ENCODE peak calls at places on chromosome 5, in eight cellular contexts. One of them, this sample, is unnamed.

GRCh38 chr5:79133121-79133656 is 21.6 kb downstream of the BHMT start:
- DNase-seq in fibroblast of lung: peak; percentile 78
- DNase-seq in gastrocnemius medialis: no peak
- DNase-seq in pancreas: no peak
- DNase-seq in body of pancreas: no peak
- DNase-seq in cardiac muscle cell: peak; percentile 68
- DNase-seq in A549: no peak
- DNase-seq in HCT116: peak; percentile 45
- DNase-seq in this sample: no peak

GRCh38 chr5:911601-912000 is 18.9 kb downstream of the TRIP13 start:
- DNase-seq in fibroblast of lung: peak; percentile 73
- DNase-seq in gastrocnemius medialis: no peak
- DNase-seq in pancreas: no peak
- DNase-seq in body of pancreas: no peak
- DNase-seq in cardiac muscle cell: peak; percentile 82
- DNase-seq in A549: no peak
- DNase-seq in HCT116: peak; percentile 55
- DNase-seq in this sample: no peak

GRCh38 chr5:126364206-126364902 is 58.9 kb upstream of the GRAMD2B start:
- DNase-seq in fibroblast of lung: no peak
- DNase-seq in gastrocnemius medialis: no peak
- DNase-seq in pancreas: no peak
- DNase-seq in body of pancreas: no peak
- DNase-seq in cardiac muscle cell: no peak
- DNase-seq in A549: no peak
- DNase-seq in HCT116: no peak
- DNase-seq in this sample: no peak

GRCh38 chr5:147522435-147522834 is 12.6 kb upstream of the DPYSL3 start:
- DNase-seq in fibroblast of lung: no peak
- DNase-seq in gastrocnemius medialis: no peak
- DNase-seq in pancreas: no peak
- DNase-seq in body of pancreas: no peak
- DNase-seq in cardiac muscle cell: peak; percentile 10
- DNase-seq in A549: no peak
- DNase-seq in HCT116: no peak
- DNase-seq in this sample: no peak

GRCh38 chr5:157556615-157557418 is 18.8 kb downstream of the ADAM19 start:
- DNase-seq in fibroblast of lung: no peak
- DNase-seq in gastrocnemius medialis: no peak
- DNase-seq in pancreas: no peak
- DNase-seq in body of pancreas: no peak
- DNase-seq in cardiac muscle cell: no peak
- DNase-seq in A549: no peak
- DNase-seq in HCT116: no peak
- DNase-seq in this sample: no peak

GRCh38 chr5:68265347-68265746 is 49.8 kb downstream of the PIK3R1 start:
- DNase-seq in fibroblast of lung: peak; percentile 26
- DNase-seq in gastrocnemius medialis: no peak
- DNase-seq in pancreas: no peak
- DNase-seq in body of pancreas: no peak
- DNase-seq in cardiac muscle cell: no peak
- DNase-seq in A549: no peak
- DNase-seq in HCT116: no peak
- DNase-seq in this sample: no peak

GRCh38 chr5:57302164-57302563 is 128.3 kb downstream of the GPBP1 start:
- DNase-seq in fibroblast of lung: peak; percentile 46
- DNase-seq in gastrocnemius medialis: no peak
- DNase-seq in pancreas: no peak
- DNase-seq in body of pancreas: no peak
- DNase-seq in cardiac muscle cell: peak; percentile 37
- DNase-seq in A549: no peak
- DNase-seq in HCT116: peak; percentile 93
- DNase-seq in this sample: peak; percentile 78

GRCh38 chr5:59786271-59786805 is 107.2 kb downstream of the PDE4D start:
- DNase-seq in fibroblast of lung: peak; percentile 58
- DNase-seq in gastrocnemius medialis: no peak
- DNase-seq in pancreas: no peak
- DNase-seq in body of pancreas: no peak
- DNase-seq in cardiac muscle cell: peak; percentile 79
- DNase-seq in A549: no peak
- DNase-seq in HCT116: no peak
- DNase-seq in this sample: peak; percentile 46

GRCh38 chr5:155689403-155689802 is 637.6 kb upstream of the SGCD start:
- DNase-seq in fibroblast of lung: no peak
- DNase-seq in gastrocnemius medialis: no peak
- DNase-seq in pancreas: no peak
- DNase-seq in body of pancreas: no peak
- DNase-seq in cardiac muscle cell: no peak
- DNase-seq in A549: no peak
- DNase-seq in HCT116: no peak
- DNase-seq in this sample: no peak

GRCh38 chr5:58683567-58683966 is 100.7 kb downstream of the RAB3C start:
- DNase-seq in fibroblast of lung: no peak
- DNase-seq in gastrocnemius medialis: no peak
- DNase-seq in pancreas: no peak
- DNase-seq in body of pancreas: no peak
- DNase-seq in cardiac muscle cell: no peak
- DNase-seq in A549: no peak
- DNase-seq in HCT116: no peak
- DNase-seq in this sample: no peak

GRCh38 chr5:115343855-115344254 is 47.4 kb upstream of the CCDC112 start:
- DNase-seq in fibroblast of lung: peak; percentile 83
- DNase-seq in gastrocnemius medialis: no peak
- DNase-seq in pancreas: no peak
- DNase-seq in body of pancreas: no peak
- DNase-seq in cardiac muscle cell: peak; percentile 69
- DNase-seq in A549: no peak
- DNase-seq in HCT116: no peak
- DNase-seq in this sample: no peak

GRCh38 chr5:81513982-81514381 is 120.0 kb upstream of the ACOT12 start:
- DNase-seq in fibroblast of lung: peak; percentile 34
- DNase-seq in gastrocnemius medialis: no peak
- DNase-seq in pancreas: no peak
- DNase-seq in body of pancreas: no peak
- DNase-seq in cardiac muscle cell: peak; percentile 30
- DNase-seq in A549: peak; percentile 5
- DNase-seq in HCT116: no peak
- DNase-seq in this sample: no peak

GRCh38 chr5:135038829-135039525 is 4.9 kb upstream of the PITX1 start:
- DNase-seq in fibroblast of lung: no peak
- DNase-seq in gastrocnemius medialis: no peak
- DNase-seq in pancreas: no peak
- DNase-seq in body of pancreas: no peak
- DNase-seq in cardiac muscle cell: no peak
- DNase-seq in A549: no peak
- DNase-seq in HCT116: no peak
- DNase-seq in this sample: peak; percentile 50

GRCh38 chr5:124729687-124730359 is 16.6 kb downstream of the ZNF608 start:
- DNase-seq in fibroblast of lung: no peak
- DNase-seq in gastrocnemius medialis: no peak
- DNase-seq in pancreas: no peak
- DNase-seq in body of pancreas: no peak
- DNase-seq in cardiac muscle cell: no peak
- DNase-seq in A549: no peak
- DNase-seq in HCT116: no peak
- DNase-seq in this sample: no peak

GRCh38 chr5:169495252-169495548 is 88.4 kb upstream of the SPDL1 start:
- DNase-seq in fibroblast of lung: no peak
- DNase-seq in gastrocnemius medialis: no peak
- DNase-seq in pancreas: no peak
- DNase-seq in body of pancreas: no peak
- DNase-seq in cardiac muscle cell: no peak
- DNase-seq in A549: no peak
- DNase-seq in HCT116: no peak
- DNase-seq in this sample: no peak

GRCh38 chr5:161548472-161549094 is 2.1 kb upstream of the GABRB2 start:
- DNase-seq in fibroblast of lung: no peak
- DNase-seq in gastrocnemius medialis: no peak
- DNase-seq in pancreas: no peak
- DNase-seq in body of pancreas: peak; percentile 25
- DNase-seq in cardiac muscle cell: no peak
- DNase-seq in A549: no peak
- DNase-seq in HCT116: no peak
- DNase-seq in this sample: no peak

GRCh38 chr5:93954421-93955069 is 213.1 kb upstream of the POU5F2 start:
- DNase-seq in fibroblast of lung: no peak
- DNase-seq in gastrocnemius medialis: no peak
- DNase-seq in pancreas: no peak
- DNase-seq in body of pancreas: no peak
- DNase-seq in cardiac muscle cell: no peak
- DNase-seq in A549: no peak
- DNase-seq in HCT116: no peak
- DNase-seq in this sample: no peak

GRCh38 chr5:139708877-139709586 is 60.9 kb downstream of the CXXC5 start:
- DNase-seq in fibroblast of lung: peak; percentile 61
- DNase-seq in gastrocnemius medialis: no peak
- DNase-seq in pancreas: peak; percentile 57
- DNase-seq in body of pancreas: peak; percentile 70
- DNase-seq in cardiac muscle cell: peak; percentile 59
- DNase-seq in A549: no peak
- DNase-seq in HCT116: no peak
- DNase-seq in this sample: no peak

GRCh38 chr5:175576096-175576495 is 81.8 kb upstream of the HRH2 start:
- DNase-seq in fibroblast of lung: no peak
- DNase-seq in gastrocnemius medialis: no peak
- DNase-seq in pancreas: no peak
- DNase-seq in body of pancreas: no peak
- DNase-seq in cardiac muscle cell: no peak
- DNase-seq in A549: no peak
- DNase-seq in HCT116: no peak
- DNase-seq in this sample: no peak

GRCh38 chr5:150066436-150066835 is 19.9 kb downstream of the CSF1R start:
- DNase-seq in fibroblast of lung: no peak
- DNase-seq in gastrocnemius medialis: peak; percentile 7
- DNase-seq in pancreas: no peak
- DNase-seq in body of pancreas: no peak
- DNase-seq in cardiac muscle cell: no peak
- DNase-seq in A549: no peak
- DNase-seq in HCT116: no peak
- DNase-seq in this sample: no peak

GRCh38 chr5:150066901-150067396 is 19.4 kb downstream of the CSF1R start:
- DNase-seq in fibroblast of lung: peak; percentile 60
- DNase-seq in gastrocnemius medialis: peak; percentile 6
- DNase-seq in pancreas: no peak
- DNase-seq in body of pancreas: no peak
- DNase-seq in cardiac muscle cell: peak; percentile 68
- DNase-seq in A549: no peak
- DNase-seq in HCT116: no peak
- DNase-seq in this sample: no peak

GRCh38 chr5:150065886-150066285 is 20.5 kb downstream of the CSF1R start:
- DNase-seq in fibroblast of lung: no peak
- DNase-seq in gastrocnemius medialis: peak; percentile 46
- DNase-seq in pancreas: no peak
- DNase-seq in body of pancreas: no peak
- DNase-seq in cardiac muscle cell: peak; percentile 32
- DNase-seq in A549: no peak
- DNase-seq in HCT116: no peak
- DNase-seq in this sample: no peak

GRCh38 chr5:150064681-150065220 is 21.6 kb downstream of the CSF1R start:
- DNase-seq in fibroblast of lung: no peak
- DNase-seq in gastrocnemius medialis: no peak
- DNase-seq in pancreas: no peak
- DNase-seq in body of pancreas: no peak
- DNase-seq in cardiac muscle cell: no peak
- DNase-seq in A549: no peak
- DNase-seq in HCT116: no peak
- DNase-seq in this sample: no peak

DNA sequence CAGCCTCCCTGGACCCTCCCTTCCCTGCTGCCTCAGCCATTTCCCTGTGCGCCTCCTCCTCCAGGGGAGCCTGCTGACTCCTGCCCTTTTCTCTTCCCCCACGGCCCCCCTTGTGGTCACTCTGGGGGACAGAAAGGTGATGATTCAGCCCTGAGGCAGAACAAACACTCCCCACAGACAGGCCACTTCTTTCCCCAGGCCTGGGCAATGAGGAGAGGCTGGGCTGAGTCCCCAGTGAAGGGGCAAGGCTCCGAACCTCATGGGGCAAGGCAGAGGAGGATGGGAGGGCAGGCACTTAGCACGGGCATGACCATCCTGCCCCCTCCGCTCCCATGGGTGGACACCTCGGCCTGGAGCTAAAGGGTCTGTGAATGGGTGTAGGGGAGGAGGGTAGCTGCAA is 21.0 kb downstream of the CSF1R start:
- DNase-seq in fibroblast of lung: peak; percentile 54
- DNase-seq in gastrocnemius medialis: no peak
- DNase-seq in pancreas: peak; percentile 55
- DNase-seq in body of pancreas: no peak
- DNase-seq in cardiac muscle cell: peak; percentile 25
- DNase-seq in A549: no peak
- DNase-seq in HCT116: no peak
- DNase-seq in this sample: no peak
- TF ChIP-seq CTCF in fibroblast of lung: no peak
- TF ChIP-seq CTCF in gastrocnemius medialis: no peak
- TF ChIP-seq CTCF in pancreas: no peak
- TF ChIP-seq CTCF in body of pancreas: no peak
- TF ChIP-seq CTCF in cardiac muscle cell: no peak
- TF ChIP-seq CTCF in A549: no peak
- TF ChIP-seq CTCF in HCT116: no peak
- TF ChIP-seq CTCF in this sample: no peak

GRCh38 chr5:9339206-9339818 is 206.6 kb downstream of the SEMA5A start:
- DNase-seq in fibroblast of lung: no peak
- DNase-seq in gastrocnemius medialis: no peak
- DNase-seq in pancreas: no peak
- DNase-seq in body of pancreas: no peak
- DNase-seq in cardiac muscle cell: no peak
- DNase-seq in A549: no peak
- DNase-seq in HCT116: no peak
- DNase-seq in this sample: no peak
- TF ChIP-seq CTCF in fibroblast of lung: peak; percentile 64
- TF ChIP-seq CTCF in gastrocnemius medialis: no peak
- TF ChIP-seq CTCF in pancreas: no peak
- TF ChIP-seq CTCF in body of pancreas: no peak
- TF ChIP-seq CTCF in cardiac muscle cell: peak; percentile 49
- TF ChIP-seq CTCF in A549: no peak
- TF ChIP-seq CTCF in HCT116: no peak
- TF ChIP-seq CTCF in this sample: peak; percentile 28

GRCh38 chr5:142141463-142141862 is 32.9 kb downstream of the NDFIP1 start:
- DNase-seq in fibroblast of lung: no peak
- DNase-seq in gastrocnemius medialis: no peak
- DNase-seq in pancreas: no peak
- DNase-seq in body of pancreas: no peak
- DNase-seq in cardiac muscle cell: no peak
- DNase-seq in A549: no peak
- DNase-seq in HCT116: no peak
- DNase-seq in this sample: no peak
- TF ChIP-seq CTCF in fibroblast of lung: no peak
- TF ChIP-seq CTCF in gastrocnemius medialis: no peak
- TF ChIP-seq CTCF in pancreas: no peak
- TF ChIP-seq CTCF in body of pancreas: no peak
- TF ChIP-seq CTCF in cardiac muscle cell: no peak
- TF ChIP-seq CTCF in A549: peak; percentile 38
- TF ChIP-seq CTCF in HCT116: peak; percentile 48
- TF ChIP-seq CTCF in this sample: no peak

DNA sequence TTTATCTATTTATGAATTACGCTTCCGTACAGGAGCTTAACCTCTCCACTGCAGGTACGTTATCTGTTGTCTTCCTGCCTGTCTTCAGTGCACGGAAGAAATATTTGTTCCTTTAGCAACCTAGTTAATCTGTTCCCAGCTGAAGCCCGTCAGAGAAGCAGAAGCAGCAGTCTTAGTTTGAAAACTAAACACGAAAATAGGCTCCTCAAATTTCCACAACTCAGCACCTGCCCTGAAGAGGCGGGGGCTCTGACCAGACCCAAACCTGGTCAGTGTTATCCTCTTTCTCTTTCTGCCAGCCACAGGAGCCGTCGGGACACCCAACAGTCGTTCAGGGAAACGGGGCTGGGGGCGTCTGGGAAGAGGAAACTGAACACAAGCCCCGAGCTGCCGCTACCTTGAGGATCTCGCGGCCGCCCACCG is 426 bp downstream of the NUDCD2 start:
- DNase-seq in fibroblast of lung: no peak
- DNase-seq in gastrocnemius medialis: no peak
- DNase-seq in pancreas: no peak
- DNase-seq in body of pancreas: no peak
- DNase-seq in cardiac muscle cell: no peak
- DNase-seq in A549: no peak
- DNase-seq in HCT116: no peak
- DNase-seq in this sample: no peak
- TF ChIP-seq CTCF in fibroblast of lung: no peak
- TF ChIP-seq CTCF in gastrocnemius medialis: no peak
- TF ChIP-seq CTCF in pancreas: no peak
- TF ChIP-seq CTCF in body of pancreas: no peak
- TF ChIP-seq CTCF in cardiac muscle cell: no peak
- TF ChIP-seq CTCF in A549: no peak
- TF ChIP-seq CTCF in HCT116: no peak
- TF ChIP-seq CTCF in this sample: peak; percentile 25

This sample was measured in Calu3.